ENCODE peak calls at places on chromosome 18, in ten cellular contexts. Z is NCI-H1105 treated with DMSO at 0.1 percent for 48 hours; G is activated effector memory CD4-positive, alpha-beta T cell treated with anti-CD3 and anti-CD28 coated beads, Interleukin-2, amount 50 U/mL, for 16 hours; P is activated naive CD4-positive, alpha-beta T cell treated with anti-CD3 and anti-CD28 coated beads, Interleukin-2, amount 10 ng/mL, durations not matched to agents 7 days and 5 days; Q is IMR-90; L is stimulated activated CD4-positive, alpha-beta T cell treated with anti-CD3 and anti-CD28 coated beads, TNF-alpha, amount 100 ng/mL, for 48 hours; E is ovary; O is HTR-8/SVneo; R is T follicular helper cell; A is ACHN. S is an unnamed sample.
A peak's percentile ranks its signal among the peaks of the same experiment; 100 is the strongest.

GRCh38 chr18:38312532-38312931 is 746.9 kb upstream of the CELF4 start:
- DNase-seq in Q (no peak), P (no peak), G (no peak), E (no peak), Z (no peak), A (no peak), L (no peak), R (no peak), O (no peak), S (no peak)

GRCh38 chr18:79681484-79682387 is 2.1 kb downstream of the CTDP1 start:
- DNase-seq in L (peak; percentile 51), A (no peak), P (peak; percentile 84), R (peak; percentile 63), E (no peak), Z (no peak), Q (no peak), O (no peak), G (peak; percentile 88), S (no peak)

GRCh38 chr18:74942319-74942910 is 266.5 kb downstream of the PTGR3 start:
- DNase-seq in R (no peak), L (no peak), A (no peak), Q (peak; percentile 75), O (no peak), Z (no peak), P (peak; percentile 36), G (peak; percentile 68), E (no peak), S (peak; percentile 79)

GRCh38 chr18:13387856-13388548 is 169.4 kb downstream of the LDLRAD4 start:
- DNase-seq in O (no peak), P (no peak), R (no peak), L (no peak), A (no peak), E (no peak), Q (peak; percentile 36), Z (no peak), G (peak; percentile 50), S (peak; percentile 46)

GRCh38 chr18:35267161-35267651 is 22.8 kb downstream of the ZSCAN30 start:
- DNase-seq in G (peak; percentile 87), P (peak; percentile 68), E (peak; percentile 89), O (no peak), Q (no peak), A (no peak), R (peak; percentile 45), L (no peak), Z (peak; percentile 40), S (peak; percentile 68)

GRCh38 chr18:61666876-61667590 is 225.8 kb downstream of the RNF152 start:
- DNase-seq in O (no peak), Z (no peak), G (no peak), P (no peak), L (no peak), A (no peak), R (no peak), E (no peak), Q (no peak), S (no peak)

GRCh38 chr18:47175895-47176575 is at the start of gene IER3IP1:
- DNase-seq in A (peak; percentile 91), E (peak; percentile 95), L (peak; percentile 86), R (peak; percentile 80), Q (peak; percentile 91), O (peak; percentile 68), P (peak; percentile 91), Z (peak; percentile 92), G (peak; percentile 95), S (peak; percentile 97)

GRCh38 chr18:35059280-35059927 is 18.2 kb downstream of the MAPRE2 start:
- DNase-seq in R (no peak), P (no peak), Q (no peak), O (no peak), E (no peak), Z (no peak), A (no peak), L (no peak), G (no peak), S (no peak)

GRCh38 chr18:26436176-26437031 is 111.9 kb downstream of the KCTD1 start:
- DNase-seq in Q (peak; percentile 89), O (peak; percentile 55), R (no peak), G (no peak), A (peak; percentile 57), Z (no peak), E (no peak), P (no peak), L (no peak), S (peak; percentile 91)

GRCh38 chr18:49431563-49431962 is 28.9 kb downstream of the DYM start:
- DNase-seq in P (no peak), Z (no peak), Q (peak; percentile 40), R (no peak), A (no peak), O (no peak), E (no peak), L (no peak), G (no peak), S (peak; percentile 5)

GRCh38 chr18:66210875-66211274 is 393.0 kb downstream of the CDH19 start:
- DNase-seq in E (no peak), A (no peak), P (no peak), O (no peak), G (no peak), Q (no peak), R (no peak), Z (no peak), L (no peak), S (no peak)

S was measured in iris pigment epithelial cell.